ENCODE peak calls at places on chromosomes 11 and 22, in nine cellular contexts. One of them, this sample, is unnamed.

GRCh38 chr11:61448552-61448927 is 18.6 kb downstream of the SDHAF2 start:
- DNase-seq in GM23338: no peak
- DNase-seq in spleen: no peak
- DNase-seq in SK-N-SH: no peak
- DNase-seq in HL-60: no peak
- DNase-seq in breast epithelium: no peak
- DNase-seq in stomach: no peak
- DNase-seq in GM12891: no peak
- DNase-seq in K562: no peak
- DNase-seq in this sample: no peak

GRCh38 chr11:79313513-79313912 is 127.3 kb downstream of the TENM4 start:
- DNase-seq in HL-60: no peak
- DNase-seq in GM23338: no peak
- DNase-seq in GM12891: no peak
- DNase-seq in SK-N-SH: no peak
- DNase-seq in breast epithelium: no peak
- DNase-seq in K562: no peak
- DNase-seq in stomach: no peak
- DNase-seq in spleen: no peak
- DNase-seq in this sample: no peak

GRCh38 chr22:24758164-24758799 is 16.2 kb downstream of the PIWIL3 start:
- DNase-seq in spleen: no peak
- DNase-seq in breast epithelium: no peak
- DNase-seq in GM12891: no peak
- DNase-seq in K562: peak; percentile 76
- DNase-seq in HL-60: no peak
- DNase-seq in stomach: peak; percentile 63
- DNase-seq in GM23338: peak; percentile 83
- DNase-seq in SK-N-SH: peak; percentile 57
- DNase-seq in this sample: no peak

GRCh38 chr11:33723238-33723881 is 12.9 kb downstream of the CD59 start:
- DNase-seq in GM12891: no peak
- DNase-seq in breast epithelium: no peak
- DNase-seq in spleen: no peak
- DNase-seq in HL-60: no peak
- DNase-seq in stomach: no peak
- DNase-seq in GM23338: no peak
- DNase-seq in SK-N-SH: no peak
- DNase-seq in K562: peak; percentile 80
- DNase-seq in this sample: no peak

GRCh38 chr22:24155597-24156145 is 25.6 kb upstream of the SUSD2 start:
- DNase-seq in GM23338: peak; percentile 79
- DNase-seq in SK-N-SH: peak; percentile 85
- DNase-seq in HL-60: peak; percentile 84
- DNase-seq in breast epithelium: peak; percentile 43
- DNase-seq in spleen: peak; percentile 94
- DNase-seq in stomach: peak; percentile 84
- DNase-seq in K562: no peak
- DNase-seq in GM12891: peak; percentile 72
- DNase-seq in this sample: peak; percentile 64

GRCh38 chr11:65496304-65497140 is 2.3 kb upstream of the MALAT1 start:
- DNase-seq in K562: peak; percentile 62
- DNase-seq in stomach: no peak
- DNase-seq in GM12891: no peak
- DNase-seq in GM23338: no peak
- DNase-seq in breast epithelium: no peak
- DNase-seq in HL-60: no peak
- DNase-seq in SK-N-SH: no peak
- DNase-seq in spleen: no peak
- DNase-seq in this sample: no peak

GRCh38 chr11:12182650-12183511 is 72.5 kb downstream of the MICAL2 start:
- DNase-seq in breast epithelium: no peak
- DNase-seq in K562: peak; percentile 91
- DNase-seq in GM12891: no peak
- DNase-seq in HL-60: no peak
- DNase-seq in GM23338: no peak
- DNase-seq in SK-N-SH: no peak
- DNase-seq in stomach: no peak
- DNase-seq in spleen: no peak
- DNase-seq in this sample: no peak

GRCh38 chr11:69924308-69925161 is 105.3 kb upstream of the FGF3 start:
- DNase-seq in spleen: no peak
- DNase-seq in stomach: no peak
- DNase-seq in GM23338: no peak
- DNase-seq in K562: no peak
- DNase-seq in HL-60: no peak
- DNase-seq in GM12891: no peak
- DNase-seq in SK-N-SH: no peak
- DNase-seq in breast epithelium: no peak
- DNase-seq in this sample: no peak

GRCh38 chr22:48486163-48486957 is 1341.3 kb downstream of the BRD1 start:
- DNase-seq in spleen: peak; percentile 42
- DNase-seq in stomach: no peak
- DNase-seq in SK-N-SH: no peak
- DNase-seq in GM23338: no peak
- DNase-seq in HL-60: no peak
- DNase-seq in GM12891: no peak
- DNase-seq in K562: no peak
- DNase-seq in breast epithelium: no peak
- DNase-seq in this sample: no peak

GRCh38 chr22:20319041-20319744 is 667 bp downstream of the DGCR6L start:
- DNase-seq in GM23338: peak; percentile 65
- DNase-seq in GM12891: no peak
- DNase-seq in breast epithelium: peak; percentile 17
- DNase-seq in stomach: peak; percentile 24
- DNase-seq in SK-N-SH: peak; percentile 43
- DNase-seq in spleen: peak; percentile 56
- DNase-seq in HL-60: no peak
- DNase-seq in K562: peak; percentile 85
- DNase-seq in this sample: no peak

GRCh38 chr22:35766654-35767580 is 49.2 kb downstream of the APOL5 start:
- DNase-seq in breast epithelium: no peak
- DNase-seq in K562: no peak
- DNase-seq in spleen: no peak
- DNase-seq in stomach: no peak
- DNase-seq in HL-60: no peak
- DNase-seq in GM23338: peak; percentile 56
- DNase-seq in GM12891: no peak
- DNase-seq in SK-N-SH: no peak
- DNase-seq in this sample: no peak

GRCh38 chr11:23789938-23790371 is 706.9 kb upstream of the LUZP2 start:
- DNase-seq in breast epithelium: no peak
- DNase-seq in HL-60: no peak
- DNase-seq in GM12891: no peak
- DNase-seq in SK-N-SH: no peak
- DNase-seq in stomach: peak; percentile 45
- DNase-seq in spleen: no peak
- DNase-seq in K562: no peak
- DNase-seq in GM23338: no peak
- DNase-seq in this sample: no peak

GRCh38 chr11:123461164-123461563 is 31.1 kb downstream of the GRAMD1B start:
- DNase-seq in K562: no peak
- DNase-seq in stomach: no peak
- DNase-seq in GM23338: no peak
- DNase-seq in SK-N-SH: peak; percentile 44
- DNase-seq in breast epithelium: peak; percentile 93
- DNase-seq in spleen: no peak
- DNase-seq in GM12891: no peak
- DNase-seq in HL-60: no peak
- DNase-seq in this sample: no peak

DNA sequence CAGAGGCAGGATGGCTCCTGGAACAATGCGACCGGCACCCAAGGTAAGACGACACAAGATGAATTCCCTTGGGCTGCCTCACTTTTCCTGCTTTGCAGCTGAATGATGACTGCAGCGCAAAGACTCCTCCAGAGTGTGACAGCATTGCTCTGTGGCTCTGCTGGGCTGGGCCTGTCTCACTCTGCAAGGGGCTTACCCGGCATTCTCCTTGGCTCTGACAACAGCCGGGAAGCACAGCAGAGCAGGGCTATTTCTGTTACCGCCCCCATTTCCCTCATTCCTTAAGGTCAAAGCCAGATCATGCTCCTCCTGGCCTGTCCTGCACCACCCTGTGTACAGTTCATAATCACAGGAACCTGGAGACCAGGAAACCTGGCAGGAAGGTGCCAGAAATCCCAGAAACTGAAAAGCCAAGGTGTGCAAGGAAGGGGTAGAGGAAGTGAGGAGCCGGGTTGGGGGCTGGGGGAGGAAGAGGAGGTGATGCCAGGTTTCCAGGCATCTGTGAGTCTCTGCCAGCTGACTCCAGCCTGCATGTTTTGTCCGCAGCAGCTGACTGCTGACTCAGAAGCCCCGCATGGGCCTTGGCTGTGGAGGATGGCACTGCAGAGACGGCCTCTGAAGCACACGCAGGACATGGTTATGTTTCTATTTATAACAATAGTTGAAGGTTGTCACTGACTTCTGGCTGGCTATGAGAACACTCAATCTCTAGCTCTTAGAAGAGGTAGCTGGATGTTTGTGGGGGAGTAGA is 113.6 kb downstream of the MICAL3 start:
- DNase-seq in GM23338: peak; percentile 68
- DNase-seq in K562: peak; percentile 40
- DNase-seq in spleen: peak; percentile 81
- DNase-seq in stomach: no peak
- DNase-seq in breast epithelium: no peak
- DNase-seq in GM12891: no peak
- DNase-seq in SK-N-SH: peak; percentile 68
- DNase-seq in HL-60: no peak
- DNase-seq in this sample: no peak
- TF ChIP-seq POLR2AphosphoS5 in GM23338: no peak
- TF ChIP-seq POLR2AphosphoS5 in K562: no peak
- TF ChIP-seq POLR2AphosphoS5 in spleen: peak; percentile 76
- TF ChIP-seq POLR2AphosphoS5 in stomach: peak; percentile 43
- TF ChIP-seq POLR2AphosphoS5 in breast epithelium: no peak
- TF ChIP-seq POLR2AphosphoS5 in GM12891: no peak
- TF ChIP-seq POLR2AphosphoS5 in SK-N-SH: peak; percentile 14
- TF ChIP-seq POLR2AphosphoS5 in HL-60: no peak
- TF ChIP-seq POLR2AphosphoS5 in this sample: no peak

GRCh38 chr11:75241036-75241905 is 697 bp downstream of the TPBGL start:
- DNase-seq in spleen: peak; percentile 97
- DNase-seq in stomach: peak; percentile 87
- DNase-seq in GM12891: peak; percentile 99
- DNase-seq in HL-60: peak; percentile 70
- DNase-seq in SK-N-SH: peak; percentile 98
- DNase-seq in breast epithelium: peak; percentile 61
- DNase-seq in GM23338: peak; percentile 84
- DNase-seq in K562: peak; percentile 93
- DNase-seq in this sample: peak; percentile 97
- TF ChIP-seq POLR2AphosphoS5 in spleen: peak; percentile 50
- TF ChIP-seq POLR2AphosphoS5 in stomach: no peak
- TF ChIP-seq POLR2AphosphoS5 in GM12891: no peak
- TF ChIP-seq POLR2AphosphoS5 in HL-60: no peak
- TF ChIP-seq POLR2AphosphoS5 in SK-N-SH: no peak
- TF ChIP-seq POLR2AphosphoS5 in breast epithelium: no peak
- TF ChIP-seq POLR2AphosphoS5 in GM23338: peak; percentile 36
- TF ChIP-seq POLR2AphosphoS5 in K562: no peak
- TF ChIP-seq POLR2AphosphoS5 in this sample: no peak

GRCh38 chr22:39214383-39215069 is 30.3 kb downstream of the PDGFB start:
- DNase-seq in GM23338: peak; percentile 96
- DNase-seq in SK-N-SH: no peak
- DNase-seq in stomach: no peak
- DNase-seq in spleen: peak; percentile 34
- DNase-seq in breast epithelium: peak; percentile 62
- DNase-seq in GM12891: no peak
- DNase-seq in HL-60: no peak
- DNase-seq in K562: no peak
- DNase-seq in this sample: no peak
- TF ChIP-seq POLR2AphosphoS5 in GM23338: no peak
- TF ChIP-seq POLR2AphosphoS5 in SK-N-SH: no peak
- TF ChIP-seq POLR2AphosphoS5 in stomach: no peak
- TF ChIP-seq POLR2AphosphoS5 in spleen: no peak
- TF ChIP-seq POLR2AphosphoS5 in breast epithelium: no peak
- TF ChIP-seq POLR2AphosphoS5 in GM12891: no peak
- TF ChIP-seq POLR2AphosphoS5 in HL-60: no peak
- TF ChIP-seq POLR2AphosphoS5 in K562: no peak
- TF ChIP-seq POLR2AphosphoS5 in this sample: no peak

GRCh38 chr11:1468002-1468401 is 18.6 kb downstream of the MOB2 start:
- DNase-seq in stomach: no peak
- DNase-seq in spleen: no peak
- DNase-seq in GM12891: no peak
- DNase-seq in SK-N-SH: no peak
- DNase-seq in GM23338: no peak
- DNase-seq in breast epithelium: no peak
- DNase-seq in K562: no peak
- DNase-seq in HL-60: no peak
- DNase-seq in this sample: no peak
- TF ChIP-seq POLR2AphosphoS5 in stomach: no peak
- TF ChIP-seq POLR2AphosphoS5 in spleen: no peak
- TF ChIP-seq POLR2AphosphoS5 in GM12891: no peak
- TF ChIP-seq POLR2AphosphoS5 in SK-N-SH: no peak
- TF ChIP-seq POLR2AphosphoS5 in GM23338: no peak
- TF ChIP-seq POLR2AphosphoS5 in breast epithelium: no peak
- TF ChIP-seq POLR2AphosphoS5 in K562: no peak
- TF ChIP-seq POLR2AphosphoS5 in HL-60: no peak
- TF ChIP-seq POLR2AphosphoS5 in this sample: no peak

GRCh38 chr11:67301951-67302516 is 1.3 kb upstream of the SSH3 start:
- DNase-seq in SK-N-SH: no peak
- DNase-seq in spleen: peak; percentile 81
- DNase-seq in stomach: peak; percentile 67
- DNase-seq in HL-60: no peak
- DNase-seq in breast epithelium: no peak
- DNase-seq in GM12891: no peak
- DNase-seq in K562: no peak
- DNase-seq in GM23338: peak; percentile 83
- DNase-seq in this sample: peak; percentile 13

GRCh38 chr11:67304511-67305113 is 1.3 kb downstream of the SSH3 start:
- DNase-seq in spleen: peak; percentile 69
- DNase-seq in GM12891: no peak
- DNase-seq in breast epithelium: no peak
- DNase-seq in GM23338: no peak
- DNase-seq in SK-N-SH: peak; percentile 21
- DNase-seq in K562: no peak
- DNase-seq in stomach: no peak
- DNase-seq in HL-60: no peak
- DNase-seq in this sample: no peak

GRCh38 chr11:67302571-67303131 is 679 bp upstream of the SSH3 start:
- DNase-seq in SK-N-SH: no peak
- DNase-seq in GM12891: no peak
- DNase-seq in spleen: peak; percentile 89
- DNase-seq in GM23338: peak; percentile 85
- DNase-seq in stomach: peak; percentile 62
- DNase-seq in breast epithelium: no peak
- DNase-seq in HL-60: peak; percentile 82
- DNase-seq in K562: no peak
- DNase-seq in this sample: no peak

GRCh38 chr11:67303989-67304411 is 670 bp downstream of the SSH3 start:
- DNase-seq in breast epithelium: no peak
- DNase-seq in stomach: peak; percentile 57
- DNase-seq in K562: no peak
- DNase-seq in SK-N-SH: peak; percentile 70
- DNase-seq in spleen: peak; percentile 89
- DNase-seq in GM12891: no peak
- DNase-seq in GM23338: peak; percentile 33
- DNase-seq in HL-60: no peak
- DNase-seq in this sample: no peak

GRCh38 chr11:67303132-67303988 is at the start of gene SSH3:
- DNase-seq in GM23338: peak; percentile 92
- DNase-seq in stomach: peak; percentile 91
- DNase-seq in HL-60: no peak
- DNase-seq in breast epithelium: peak; percentile 56
- DNase-seq in SK-N-SH: peak; percentile 89
- DNase-seq in GM12891: no peak
- DNase-seq in spleen: peak; percentile 94
- DNase-seq in K562: no peak
- DNase-seq in this sample: no peak
- TF ChIP-seq POLR2AphosphoS5 in GM23338: peak; percentile 29
- TF ChIP-seq POLR2AphosphoS5 in stomach: no peak
- TF ChIP-seq POLR2AphosphoS5 in HL-60: no peak
- TF ChIP-seq POLR2AphosphoS5 in breast epithelium: no peak
- TF ChIP-seq POLR2AphosphoS5 in SK-N-SH: peak; percentile 42
- TF ChIP-seq POLR2AphosphoS5 in GM12891: no peak
- TF ChIP-seq POLR2AphosphoS5 in spleen: peak; percentile 76
- TF ChIP-seq POLR2AphosphoS5 in K562: no peak
- TF ChIP-seq POLR2AphosphoS5 in this sample: no peak

GRCh38 chr11:41113160-41113559 is 346.3 kb downstream of the LRRC4C start:
- DNase-seq in stomach: no peak
- DNase-seq in K562: no peak
- DNase-seq in spleen: no peak
- DNase-seq in GM23338: no peak
- DNase-seq in GM12891: no peak
- DNase-seq in SK-N-SH: no peak
- DNase-seq in breast epithelium: no peak
- DNase-seq in HL-60: no peak
- DNase-seq in this sample: no peak
- TF ChIP-seq POLR2AphosphoS5 in stomach: no peak
- TF ChIP-seq POLR2AphosphoS5 in K562: no peak
- TF ChIP-seq POLR2AphosphoS5 in spleen: no peak
- TF ChIP-seq POLR2AphosphoS5 in GM23338: no peak
- TF ChIP-seq POLR2AphosphoS5 in GM12891: no peak
- TF ChIP-seq POLR2AphosphoS5 in SK-N-SH: no peak
- TF ChIP-seq POLR2AphosphoS5 in breast epithelium: no peak
- TF ChIP-seq POLR2AphosphoS5 in HL-60: no peak
- TF ChIP-seq POLR2AphosphoS5 in this sample: no peak